ENCODE peak calls at places on chromosomes 6 and 20, in seven cellular contexts. H, J, N, E, A, X and F are unnamed samples.
A peak's percentile ranks its signal among the peaks of the same experiment; 100 is the strongest.

GRCh38 chr20:44460795-44461141 is 14.9 kb upstream of the TTPAL start:
- DNase-seq in H (no peak), E (no peak), N (peak; percentile 57), A (no peak), J (no peak), X (peak; percentile 64), F (no peak)

GRCh38 chr6:27096834-27097511 is 150.5 kb upstream of the PRSS16 start:
- DNase-seq in N (peak; percentile 56), E (no peak), J (peak; percentile 3), H (peak; percentile 77), X (peak; percentile 76), A (no peak), F (no peak)

GRCh38 chr6:154916857-154917256 is 78.3 kb upstream of the TIAM2 start:
- DNase-seq in A (no peak), X (no peak), N (no peak), H (no peak), J (no peak), E (no peak), F (no peak)

GRCh38 chr20:57573176-57573575 is 12.3 kb downstream of the PCK1 start:
- DNase-seq in A (no peak), E (no peak), J (no peak), N (no peak), X (no peak), H (peak; percentile 55), F (no peak)

GRCh38 chr20:51378171-51378928 is 164.2 kb downstream of the NFATC2 start:
- DNase-seq in E (no peak), N (no peak), A (no peak), X (no peak), J (no peak), H (peak; percentile 65), F (no peak)

GRCh38 chr6:29019629-29020028 is 14.5 kb upstream of the ZNF311 start:
- DNase-seq in J (no peak), N (no peak), E (no peak), H (no peak), A (no peak), X (no peak), F (no peak)

GRCh38 chr6:170128346-170128745 is 162.5 kb downstream of the DLL1 start:
- DNase-seq in J (no peak), E (no peak), N (no peak), A (no peak), H (no peak), X (no peak), F (no peak)

GRCh38 chr6:106180208-106180607 is 94.1 kb downstream of the PRDM1 start:
- DNase-seq in A (no peak), H (no peak), J (no peak), N (no peak), E (no peak), X (no peak), F (no peak)

GRCh38 chr20:14860410-14860814 is 523.0 kb upstream of the FLRT3 start:
- DNase-seq in J (no peak), E (no peak), A (no peak), X (no peak), H (peak; percentile 78), N (no peak), F (no peak)

GRCh38 chr20:50146732-50147662 is 6.5 kb downstream of the PEDS1 start:
- DNase-seq in X (peak; percentile 34), E (peak; percentile 58), N (no peak), H (peak; percentile 58), A (no peak), J (peak; percentile 69), F (peak; percentile 70)

GRCh38 chr6:149925974-149926777 is 3.3 kb upstream of the RAET1G start:
- DNase-seq in H (peak; percentile 90), N (peak; percentile 79), A (peak; percentile 17), X (peak; percentile 74), J (peak; percentile 65), E (peak; percentile 46), F (peak; percentile 49)

GRCh38 chr20:50577175-50578018 is 67.2 kb downstream of the PTPN1 start:
- DNase-seq in N (no peak), E (no peak), J (no peak), X (no peak), H (no peak), A (no peak), F (no peak)

GRCh38 chr6:32092760-32093497 is 16.2 kb downstream of the TNXB start:
- DNase-seq in N (peak; percentile 89), E (no peak), J (no peak), H (no peak), X (peak; percentile 88), A (no peak), F (no peak)

GRCh38 chr20:53279735-53280134 is 307.6 kb downstream of the TSHZ2 start:
- DNase-seq in N (no peak), J (no peak), X (no peak), A (no peak), E (no peak), H (no peak), F (no peak)

GRCh38 chr20:17664025-17664638 is 17.9 kb downstream of the RRBP1 start:
- DNase-seq in A (no peak), X (no peak), J (no peak), H (no peak), N (no peak), E (no peak), F (no peak)

GRCh38 chr20:37346232-37346525 is 239 bp downstream of the SRC start:
- DNase-seq in J (no peak), X (no peak), H (no peak), A (no peak), N (no peak), E (no peak), F (no peak)

GRCh38 chr6:13431861-13432465 is 55.4 kb downstream of the GFOD1 start:
- DNase-seq in N (peak; percentile 53), X (no peak), H (no peak), A (no peak), J (no peak), E (no peak), F (peak; percentile 25)

GRCh38 chr20:59785986-59786753 is 147.3 kb downstream of the SYCP2 start:
- DNase-seq in X (no peak), E (no peak), H (peak; percentile 9), N (no peak), A (no peak), J (no peak), F (no peak)

GRCh38 chr6:68042339-68043121 is 592.6 kb upstream of the ADGRB3 start:
- DNase-seq in E (no peak), J (no peak), A (no peak), N (no peak), H (no peak), X (no peak), F (no peak)

GRCh38 chr20:16978497-16978896 is 230.3 kb downstream of the OTOR start:
- DNase-seq in J (no peak), H (no peak), E (no peak), X (no peak), A (no peak), N (no peak), F (no peak)

GRCh38 chr20:44324343-44324742 is 12.5 kb upstream of the R3HDML start:
- DNase-seq in H (no peak), X (no peak), E (no peak), J (no peak), A (no peak), N (no peak), F (no peak)

GRCh38 chr6:130778946-130779657 is 48.1 kb upstream of the SMLR1 start:
- DNase-seq in J (no peak), H (no peak), E (no peak), A (no peak), N (peak; percentile 61), X (peak; percentile 87), F (no peak)

GRCh38 chr20:13990465-13990864 is at the start of gene SEL1L2:
- DNase-seq in J (no peak), N (no peak), A (no peak), E (no peak), X (no peak), H (peak; percentile 84), F (no peak)

GRCh38 chr20:4014031-4014474 is 1.3 kb downstream of the RNF24 start:
- DNase-seq in E (no peak), H (no peak), X (peak; percentile 87), J (no peak), A (no peak), N (peak; percentile 89), F (no peak)

GRCh38 chr6:12977206-12977605 is 260.6 kb downstream of the PHACTR1 start:
- DNase-seq in A (no peak), X (no peak), J (no peak), N (no peak), H (no peak), E (no peak), F (no peak)